ENCODE peak calls at places on chromosomes 13 and 19, in ten cellular contexts. X, Z, A, T, N, V, F, Y, Q and D are unnamed samples.

GRCh38 chr19:37309834-37310575 is 60.9 kb upstream of the ZNF527 start:
- DNase-seq in X (no peak), Z (no peak), A (no peak), T (no peak), N (no peak), V (no peak), F (no peak), Y (no peak), Q (no peak), D (no peak)

GRCh38 chr19:2242092-2242537 is 5.5 kb downstream of the SF3A2 start:
- DNase-seq in X (no peak), Z (no peak), A (no peak), T (no peak), N (no peak), V (no peak), F (no peak), Y (no peak), Q (no peak), D (no peak)

GRCh38 chr13:61144301-61144700 is 271.3 kb downstream of the PCDH20 start:
- DNase-seq in X (no peak), Z (no peak), A (no peak), T (no peak), N (no peak), V (no peak), F (no peak), Y (no peak), Q (no peak), D (peak)

GRCh38 chr13:102571075-102571474 is 25.7 kb upstream of the TPP2 start:
- DNase-seq in X (no peak), Z (no peak), A (no peak), T (no peak), N (no peak), V (no peak), F (no peak), Y (no peak), Q (no peak), D (no peak)

GRCh38 chr19:48624791-48625723 is 5.8 kb downstream of the SPHK2 start:
- DNase-seq in X (no peak), Z (no peak), A (no peak), T (no peak), N (no peak), V (no peak), F (no peak), Y (no peak), Q (no peak), D (no peak)

GRCh38 chr19:3333662-3334061 is 32.7 kb upstream of the NFIC start:
- DNase-seq in X (no peak), Z (no peak), A (no peak), T (no peak), N (no peak), V (no peak), F (no peak), Y (no peak), Q (no peak), D (no peak)

GRCh38 chr13:107233541-107233940 is 665.6 kb upstream of the ARGLU1 start:
- DNase-seq in X (no peak), Z (no peak), A (no peak), T (no peak), N (no peak), V (no peak), F (no peak), Y (no peak), Q (no peak), D (no peak)

GRCh38 chr13:94599877-94600276 is 1.8 kb upstream of the GPR180 start:
- DNase-seq in X (no peak), Z (no peak), A (no peak), T (no peak), N (no peak), V (no peak), F (no peak), Y (no peak), Q (no peak), D (no peak)

GRCh38 chr19:16779539-16780163 is 49.5 kb upstream of the SIN3B start:
- DNase-seq in X (no peak), Z (no peak), A (no peak), T (no peak), N (no peak), V (no peak), F (no peak), Y (no peak), Q (no peak), D (no peak)

GRCh38 chr13:37621811-37622361 is 23.3 kb upstream of the POSTN start:
- DNase-seq in X (no peak), Z (no peak), A (no peak), T (no peak), N (peak), V (no peak), F (no peak), Y (peak), Q (no peak), D (peak)

GRCh38 chr13:20636079-20636478 is 67.4 kb upstream of the IL17D start:
- DNase-seq in X (no peak), Z (no peak), A (no peak), T (no peak), N (no peak), V (no peak), F (no peak), Y (no peak), Q (no peak), D (no peak)

GRCh38 chr19:34316741-34317241 is 48.2 kb upstream of the GPI start:
- DNase-seq in X (no peak), Z (no peak), A (peak), T (no peak), N (no peak), V (no peak), F (no peak), Y (no peak), Q (no peak), D (no peak)

GRCh38 chr19:6042776-6043726 is 65.1 kb upstream of the RANBP3 start:
- DNase-seq in X (no peak), Z (no peak), A (no peak), T (no peak), N (no peak), V (no peak), F (no peak), Y (no peak), Q (no peak), D (no peak)